ENCODE peak calls at places on chromosomes 12 and 14, in seven cellular contexts. H is GM23248; L is naive thymus-derived CD4-positive, alpha-beta T cell; T is aorta; D is psoas muscle; J is A673; I is body of pancreas. S is an unnamed sample.

GRCh38 chr12:32926963-32927362 is 30.4 kb upstream of the PKP2 start:
- DNase-seq in H (no peak), L (no peak), T (no peak), D (no peak), J (no peak), I (no peak), S (no peak)

GRCh38 chr14:64680013-64680674 is 24.1 kb upstream of the PLEKHG3 start:
- DNase-seq in H (peak), L (no peak), T (peak), D (no peak), J (no peak), I (no peak), S (peak)

GRCh38 chr14:93234798-93235197 is 27.7 kb downstream of the UBR7 start:
- DNase-seq in H (peak), L (no peak), T (peak), D (no peak), J (no peak), I (peak), S (peak)

GRCh38 chr14:52716160-52716559 is 9.2 kb downstream of the PSMC6 start:
- DNase-seq in H (no peak), L (no peak), T (no peak), D (no peak), J (no peak), I (no peak), S (no peak)

GRCh38 chr12:28172434-28173030 is 17.7 kb upstream of the CCDC91 start:
- DNase-seq in H (peak), L (no peak), T (no peak), D (no peak), J (peak), I (peak), S (peak)

GRCh38 chr14:32711103-32711680 is 227.5 kb upstream of the NPAS3 start:
- DNase-seq in H (peak), L (no peak), T (no peak), D (no peak), J (peak), I (peak), S (peak)

GRCh38 chr12:4307593-4308333 is 13.2 kb upstream of the TIGAR start:
- DNase-seq in H (peak), L (no peak), T (no peak), D (peak), J (peak), I (peak), S (peak)

GRCh38 chr14:101109981-101110728 is 206.6 kb upstream of the RTL1 start:
- DNase-seq in H (no peak), L (no peak), T (no peak), D (peak), J (no peak), I (no peak), S (no peak)

GRCh38 chr14:71720978-71721624 is 211.1 kb upstream of the RGS6 start:
- DNase-seq in H (peak), L (no peak), T (no peak), D (no peak), J (peak), I (peak), S (peak)

GRCh38 chr14:54364555-54365415 is 32.0 kb upstream of the CDKN3 start:
- DNase-seq in H (peak), L (no peak), T (peak), D (peak), J (peak), I (no peak), S (peak)

GRCh38 chr14:59055439-59056045 is 132.9 kb upstream of the DAAM1 start:
- DNase-seq in H (peak), L (peak), T (no peak), D (no peak), J (peak), I (peak), S (peak)

GRCh38 chr14:95440496-95440895 is 76.0 kb downstream of the SYNE3 start:
- DNase-seq in H (no peak), L (no peak), T (no peak), D (no peak), J (no peak), I (no peak), S (no peak)
- H3K27ac ChIP-seq in H (no peak), L (no peak), T (no peak), D (no peak), J (no peak), I (no peak), S (no peak)

GRCh38 chr12:49933793-49934192 is 16.7 kb upstream of the AQP2 start:
- DNase-seq in H (no peak), L (no peak), T (no peak), D (no peak), J (no peak), I (no peak), S (peak)
- H3K27ac ChIP-seq in H (no peak), L (no peak), T (no peak), D (no peak), J (no peak), I (no peak), S (no peak)

DNA sequence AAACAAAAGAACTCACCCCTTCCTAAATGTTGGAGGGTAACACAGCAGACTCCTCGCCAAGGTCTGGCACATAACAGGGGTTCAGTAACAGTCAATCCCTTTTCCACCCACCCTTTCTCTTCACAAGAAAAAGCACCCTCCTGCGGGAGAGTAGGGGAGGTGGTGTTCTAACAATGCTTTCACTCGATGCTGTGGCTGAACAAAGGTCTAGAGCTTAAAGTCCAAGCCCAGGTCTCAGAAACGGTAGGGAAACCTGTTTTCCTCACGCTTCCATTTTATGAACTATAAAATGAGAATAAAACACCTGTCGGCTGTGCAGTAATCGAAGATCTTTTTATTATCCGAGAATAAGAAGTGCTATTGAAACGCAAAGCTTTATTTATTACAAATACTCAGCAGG is 20.9 kb upstream of the CACNA2D4 start:
- DNase-seq in H (no peak), L (no peak), T (no peak), D (no peak), J (no peak), I (no peak), S (no peak)
- H3K27ac ChIP-seq in H (no peak), L (no peak), T (no peak), D (peak), J (no peak), I (no peak), S (no peak)

GRCh38 chr14:106843951-106844483 is 1317.6 kb downstream of the TMEM121 start:
- DNase-seq in H (no peak), L (peak), T (peak), D (no peak), J (no peak), I (peak), S (no peak)
- H3K27ac ChIP-seq in H (no peak), L (peak), T (no peak), D (peak), J (peak), I (peak), S (no peak)

GRCh38 chr12:1836241-1836803 is 16.0 kb downstream of the LRTM2 start:
- DNase-seq in H (no peak), L (no peak), T (peak), D (peak), J (no peak), I (no peak), S (no peak)
- H3K27ac ChIP-seq in H (no peak), L (no peak), T (no peak), D (no peak), J (no peak), I (no peak), S (no peak)

DNA sequence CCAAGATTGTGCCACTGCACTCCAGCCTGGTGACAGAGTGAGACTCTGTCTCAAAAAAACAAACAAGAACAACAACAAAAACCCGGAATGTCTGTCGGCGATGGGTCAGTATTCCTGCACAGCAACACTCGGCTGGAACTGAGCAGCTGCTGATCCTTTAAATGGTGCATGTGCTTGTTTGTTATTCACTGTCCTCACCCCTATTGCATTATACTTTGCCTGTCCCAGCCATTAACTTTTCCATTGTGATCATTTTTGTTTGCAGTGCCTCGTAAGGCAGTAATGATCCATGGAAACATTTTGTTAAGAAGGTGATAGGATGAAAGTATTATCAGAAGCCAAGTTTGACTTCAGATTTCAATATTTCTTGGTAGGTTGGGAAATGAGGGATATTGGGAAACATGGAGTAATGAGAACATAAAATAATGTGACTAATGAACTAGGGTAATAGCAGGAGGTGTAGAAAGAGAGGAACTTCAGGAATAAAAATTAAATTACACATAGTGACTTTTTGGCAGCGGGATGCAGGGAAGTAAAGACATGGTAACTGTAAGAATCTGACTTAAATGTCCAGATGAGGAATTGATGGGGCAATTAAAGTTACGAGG is 6.1 kb downstream of the ACSS3 start:
- DNase-seq in H (no peak), L (no peak), T (no peak), D (no peak), J (no peak), I (no peak), S (no peak)
- H3K27ac ChIP-seq in H (no peak), L (no peak), T (no peak), D (peak), J (no peak), I (no peak), S (no peak)

GRCh38 chr14:95433094-95433478 is 83.4 kb downstream of the SYNE3 start:
- DNase-seq in H (no peak), L (no peak), T (peak), D (no peak), J (no peak), I (no peak), S (no peak)

GRCh38 chr14:95432152-95433093 is 84.0 kb downstream of the SYNE3 start:
- DNase-seq in H (peak), L (no peak), T (peak), D (no peak), J (peak), I (peak), S (no peak)

GRCh38 chr14:95434161-95434560 is 82.3 kb downstream of the SYNE3 start:
- DNase-seq in H (no peak), L (no peak), T (no peak), D (no peak), J (no peak), I (no peak), S (no peak)

GRCh38 chr14:95428557-95428956 is 87.9 kb downstream of the SYNE3 start:
- DNase-seq in H (no peak), L (no peak), T (no peak), D (no peak), J (no peak), I (no peak), S (no peak)

GRCh38 chr14:95431199-95432145 is 85.0 kb downstream of the SYNE3 start:
- DNase-seq in H (peak), L (no peak), T (peak), D (no peak), J (peak), I (peak), S (peak)
- H3K27ac ChIP-seq in H (no peak), L (no peak), T (no peak), D (no peak), J (no peak), I (no peak), S (no peak)